ENCODE peak calls at places on chromosome 6, in nine cellular contexts. G is GM12878, N is esophagus muscularis mucosa, F is tibial nerve, H is A549, W is K562, Q is transverse colon, U is ovary, R is stomach. P is an unnamed sample.

GRCh38 chr6:52352239-52353008 is 9.5 kb upstream of the PAQR8 start:
- DNase-seq in U (no peak), Q (peak), F (no peak), R (peak), W (peak), N (no peak), H (peak), G (peak), P (peak)

GRCh38 chr6:44284119-44284518 is 13.9 kb downstream of the TMEM151B start:
- DNase-seq in Q (no peak), U (no peak), F (no peak), H (no peak), N (no peak), W (no peak), G (no peak), R (no peak), P (no peak)

GRCh38 chr6:24401458-24401857 is 1.3 kb upstream of the MRS2 start:
- DNase-seq in G (no peak), N (no peak), Q (no peak), U (no peak), F (no peak), W (no peak), H (no peak), R (no peak), P (no peak)

GRCh38 chr6:19024737-19025136 is 637.6 kb downstream of the RNF144B start:
- DNase-seq in Q (no peak), G (no peak), R (no peak), H (peak), U (no peak), F (no peak), W (no peak), N (no peak), P (no peak)

GRCh38 chr6:3209114-3210023 is 18.1 kb downstream of the TUBB2B start:
- DNase-seq in Q (no peak), H (peak), R (peak), W (peak), U (no peak), F (no peak), G (peak), N (no peak), P (peak)

GRCh38 chr6:55445648-55446204 is 118.5 kb downstream of the GFRAL start:
- DNase-seq in G (peak), N (no peak), W (no peak), H (no peak), R (no peak), F (no peak), U (no peak), Q (no peak), P (no peak)

GRCh38 chr6:25137497-25137896 is 141.7 kb upstream of the CARMIL1 start:
- DNase-seq in R (no peak), F (no peak), Q (no peak), N (no peak), U (no peak), W (no peak), H (no peak), G (no peak), P (no peak)

GRCh38 chr6:14776307-14776706 is 469.6 kb upstream of the JARID2 start:
- DNase-seq in R (no peak), N (no peak), G (no peak), F (no peak), Q (no peak), W (no peak), H (no peak), U (no peak), P (no peak)

GRCh38 chr6:72621243-72622093 is at the start of gene KCNQ5:
- DNase-seq in R (no peak), G (no peak), H (peak), W (peak), F (no peak), N (no peak), Q (peak), U (no peak), P (peak)

GRCh38 chr6:68343901-68344300 is 291.2 kb upstream of the ADGRB3 start:
- DNase-seq in N (no peak), R (no peak), Q (no peak), U (no peak), H (peak), F (no peak), G (no peak), W (peak), P (no peak)

GRCh38 chr6:43451348-43451747 is 4.0 kb downstream of the DLK2 start:
- DNase-seq in N (no peak), F (no peak), Q (no peak), G (no peak), R (no peak), U (no peak), W (no peak), H (no peak), P (no peak)

GRCh38 chr6:163766936-163767335 is 352.4 kb downstream of the QKI start:
- DNase-seq in R (no peak), W (no peak), H (no peak), G (no peak), N (no peak), U (no peak), Q (no peak), F (no peak), P (no peak)

GRCh38 chr6:150373260-150373701 is 4.5 kb downstream of the IYD start:
- DNase-seq in Q (no peak), N (peak), G (no peak), F (no peak), U (no peak), W (no peak), H (no peak), R (no peak), P (no peak)

GRCh38 chr6:116431964-116432595 is 29.1 kb upstream of the CALHM6 start:
- DNase-seq in G (no peak), H (no peak), U (no peak), W (no peak), R (no peak), Q (no peak), F (no peak), N (no peak), P (no peak)

GRCh38 chr6:145087034-145087433 is 648.3 kb downstream of the EPM2A start:
- DNase-seq in U (no peak), W (no peak), R (no peak), G (no peak), N (no peak), F (no peak), H (no peak), Q (no peak), P (no peak)

GRCh38 chr6:90399970-90400369 is 103.3 kb upstream of the BACH2 start:
- DNase-seq in G (no peak), H (no peak), F (no peak), R (no peak), W (no peak), Q (no peak), N (no peak), U (no peak), P (no peak)

DNA sequence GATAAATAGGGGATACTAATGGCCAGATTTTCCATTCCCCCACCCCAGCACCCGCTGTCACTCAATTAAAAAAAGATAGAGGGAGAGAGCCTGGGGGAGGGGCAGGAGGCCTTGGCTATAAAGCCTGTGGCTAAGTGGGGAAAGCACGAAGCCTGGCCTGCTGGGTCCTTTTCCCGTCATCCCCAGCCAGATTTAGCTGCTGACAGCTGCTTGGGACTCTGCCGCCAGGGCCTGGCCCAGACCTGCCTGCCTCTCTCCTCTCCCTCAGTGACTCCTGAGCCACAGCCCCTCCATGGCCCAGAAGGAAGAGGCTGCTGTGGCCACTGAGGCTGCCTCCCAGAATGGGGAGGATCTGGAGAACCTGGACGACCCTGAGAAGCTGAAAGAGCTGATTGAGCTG is at the start of gene APOBEC2:
- DNase-seq in R (no peak), U (no peak), H (no peak), N (no peak), W (no peak), Q (no peak), G (no peak), F (no peak), P (no peak)
- TF ChIP-seq EP300 in R (no peak), U (no peak), H (no peak), N (no peak), W (no peak), Q (no peak), G (no peak), F (no peak), P (no peak)

DNA sequence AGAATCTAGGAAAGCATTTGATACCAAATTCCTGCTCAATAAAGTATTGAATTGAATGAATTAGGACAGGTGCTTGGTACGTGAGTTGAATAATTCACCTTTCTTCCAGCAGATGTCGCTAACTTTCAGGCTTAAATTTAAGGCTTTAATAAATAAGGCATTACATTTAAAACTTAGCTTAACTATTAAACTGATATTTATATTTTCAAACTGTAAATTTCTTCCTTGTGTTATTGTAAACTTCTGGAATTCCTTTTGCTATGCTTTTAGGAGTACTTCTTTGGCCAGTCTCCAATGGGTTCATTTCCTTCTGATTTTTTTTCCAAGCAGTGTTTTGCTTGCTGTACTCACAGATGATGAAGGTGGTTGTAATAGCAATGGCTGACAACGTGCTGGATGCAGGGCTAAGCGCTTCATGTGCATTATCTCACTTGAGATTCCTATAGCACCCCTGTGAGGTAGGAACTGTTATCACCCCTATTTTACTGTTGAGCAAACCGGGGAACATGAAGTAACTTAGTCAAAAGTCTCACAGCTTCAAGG is 71.3 kb upstream of the SLC2A12 start:
- DNase-seq in N (no peak), R (no peak), U (no peak), W (no peak), H (peak), F (no peak), G (peak), Q (no peak), P (no peak)
- TF ChIP-seq EP300 in N (no peak), R (no peak), U (no peak), W (peak), H (no peak), F (no peak), G (no peak), Q (no peak), P (no peak)

GRCh38 chr6:152372945-152373344 is 264.2 kb downstream of the SYNE1 start:
- DNase-seq in W (no peak), U (no peak), H (no peak), G (no peak), Q (no peak), R (no peak), N (no peak), F (no peak), P (no peak)

GRCh38 chr6:152371775-152372174 is 265.4 kb downstream of the SYNE1 start:
- DNase-seq in W (no peak), R (no peak), G (no peak), N (no peak), H (no peak), Q (no peak), U (no peak), F (no peak), P (no peak)

GRCh38 chr6:152364846-152365245 is 272.3 kb downstream of the SYNE1 start:
- DNase-seq in W (no peak), Q (no peak), N (no peak), F (no peak), R (no peak), U (no peak), H (no peak), G (no peak), P (no peak)

GRCh38 chr6:152368761-152369624 is 268.2 kb downstream of the SYNE1 start:
- DNase-seq in U (peak), W (no peak), H (no peak), F (no peak), G (no peak), R (peak), Q (peak), N (no peak), P (no peak)
- TF ChIP-seq EP300 in U (no peak), W (no peak), H (no peak), F (no peak), G (no peak), R (no peak), Q (no peak), N (no peak), P (no peak)

GRCh38 chr6:12537389-12537788 is 179.2 kb upstream of the PHACTR1 start:
- DNase-seq in U (no peak), W (no peak), G (no peak), N (no peak), R (no peak), Q (no peak), H (no peak), F (no peak), P (no peak)

GRCh38 chr6:12535915-12536314 is 180.7 kb upstream of the PHACTR1 start:
- DNase-seq in W (no peak), U (no peak), F (no peak), Q (no peak), H (no peak), R (no peak), G (no peak), N (no peak), P (no peak)

GRCh38 chr6:12536416-12536815 is 180.2 kb upstream of the PHACTR1 start:
- DNase-seq in R (no peak), N (no peak), G (no peak), U (no peak), Q (no peak), F (no peak), H (no peak), W (no peak), P (no peak)

GRCh38 chr6:12534454-12534853 is 182.1 kb upstream of the PHACTR1 start:
- DNase-seq in F (no peak), G (no peak), U (no peak), Q (no peak), N (no peak), W (no peak), H (no peak), R (no peak), P (no peak)

GRCh38 chr6:12538881-12539357 is 177.6 kb upstream of the PHACTR1 start:
- DNase-seq in N (no peak), H (no peak), G (no peak), U (peak), Q (no peak), F (peak), R (peak), W (no peak), P (peak)
- TF ChIP-seq EP300 in N (no peak), H (no peak), G (no peak), U (no peak), Q (no peak), F (no peak), R (no peak), W (no peak), P (no peak)

GRCh38 chr6:109783245-109783990 is 92.3 kb downstream of the FIG4 start:
- DNase-seq in G (no peak), U (no peak), F (no peak), W (peak), R (no peak), H (no peak), N (no peak), Q (no peak), P (no peak)
- TF ChIP-seq EP300 in G (no peak), U (no peak), F (no peak), W (no peak), R (no peak), H (no peak), N (no peak), Q (no peak), P (no peak)

DNA sequence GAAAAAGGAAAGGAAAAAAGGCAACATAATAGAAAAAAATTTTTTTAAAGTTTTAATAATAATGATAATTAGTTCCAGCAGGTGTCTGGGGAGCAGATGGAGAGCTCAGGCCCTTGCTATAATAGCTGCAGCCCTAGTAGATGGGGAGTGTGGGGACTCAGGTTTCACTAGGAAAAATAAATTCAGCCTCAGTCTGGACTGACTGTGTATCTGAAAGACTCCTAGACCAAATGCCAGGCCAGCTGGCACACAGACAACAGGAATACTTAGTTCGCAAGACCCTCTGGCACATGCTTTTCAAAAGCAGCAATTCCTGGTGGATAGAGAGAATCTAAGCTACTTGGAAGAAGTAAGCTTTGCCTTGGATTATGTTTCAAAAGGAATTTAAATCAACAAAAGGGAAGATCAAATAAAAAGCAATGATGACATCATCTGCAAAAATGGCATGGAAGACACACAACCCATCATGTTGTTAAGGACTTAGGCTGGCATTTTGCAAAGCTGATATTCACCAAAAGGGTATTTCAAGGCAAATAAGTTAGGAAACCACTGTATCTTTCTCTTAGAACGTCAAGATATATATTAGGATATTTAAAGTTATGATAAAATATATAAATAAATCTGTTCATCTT is 107.8 kb downstream of the RNGTT start:
- DNase-seq in W (no peak), G (no peak), U (no peak), F (no peak), Q (no peak), H (no peak), R (no peak), N (no peak), P (no peak)
- TF ChIP-seq EP300 in W (no peak), G (no peak), U (no peak), F (no peak), Q (no peak), H (no peak), R (no peak), N (no peak), P (no peak)

GRCh38 chr6:152983637-152984386 is 971 bp upstream of the FBXO5 start:
- DNase-seq in U (peak), H (peak), F (peak), Q (peak), R (peak), N (peak), W (peak), G (peak), P (peak)
- TF ChIP-seq EP300 in U (no peak), H (no peak), F (no peak), Q (no peak), R (no peak), N (no peak), W (peak), G (no peak), P (no peak)

DNA sequence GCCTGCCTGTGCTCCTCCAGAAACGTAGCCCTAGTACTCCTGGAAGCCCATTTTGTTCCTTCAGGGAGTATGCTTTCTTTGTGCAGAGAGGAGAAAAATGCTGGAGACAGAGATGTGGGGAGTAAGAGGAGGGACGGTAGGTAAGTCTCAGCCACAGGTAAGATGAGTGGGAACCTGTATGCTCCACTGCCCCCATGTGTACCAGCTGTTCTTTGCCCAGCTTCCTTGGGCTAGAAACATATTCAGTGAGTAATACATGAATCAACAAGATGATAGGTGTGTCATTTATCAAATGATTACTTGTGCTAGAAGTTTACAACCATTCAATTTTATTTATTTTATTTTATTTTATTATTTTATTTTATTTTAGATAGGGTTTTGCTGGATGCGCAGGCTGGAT is 13.6 kb upstream of the CEP85L start:
- DNase-seq in G (no peak), H (no peak), F (no peak), W (no peak), N (no peak), R (no peak), Q (no peak), U (no peak), P (no peak)
- TF ChIP-seq EP300 in G (no peak), H (no peak), F (no peak), W (no peak), N (no peak), R (no peak), Q (no peak), U (no peak), P (no peak)

GRCh38 chr6:105594821-105595220 is 191.9 kb upstream of the PREP start:
- DNase-seq in R (no peak), G (no peak), W (no peak), N (no peak), U (no peak), Q (no peak), F (no peak), H (no peak), P (no peak)

GRCh38 chr6:105593056-105593455 is 190.2 kb upstream of the PREP start:
- DNase-seq in N (no peak), Q (no peak), F (no peak), U (no peak), W (no peak), R (no peak), H (no peak), G (no peak), P (no peak)

GRCh38 chr6:105592329-105592728 is 189.4 kb upstream of the PREP start:
- DNase-seq in G (no peak), R (no peak), F (no peak), N (no peak), W (no peak), H (peak), Q (no peak), U (no peak), P (no peak)

GRCh38 chr6:105594272-105594671 is 191.4 kb upstream of the PREP start:
- DNase-seq in H (no peak), F (no peak), W (no peak), N (no peak), G (no peak), Q (no peak), R (no peak), U (no peak), P (no peak)

DNA sequence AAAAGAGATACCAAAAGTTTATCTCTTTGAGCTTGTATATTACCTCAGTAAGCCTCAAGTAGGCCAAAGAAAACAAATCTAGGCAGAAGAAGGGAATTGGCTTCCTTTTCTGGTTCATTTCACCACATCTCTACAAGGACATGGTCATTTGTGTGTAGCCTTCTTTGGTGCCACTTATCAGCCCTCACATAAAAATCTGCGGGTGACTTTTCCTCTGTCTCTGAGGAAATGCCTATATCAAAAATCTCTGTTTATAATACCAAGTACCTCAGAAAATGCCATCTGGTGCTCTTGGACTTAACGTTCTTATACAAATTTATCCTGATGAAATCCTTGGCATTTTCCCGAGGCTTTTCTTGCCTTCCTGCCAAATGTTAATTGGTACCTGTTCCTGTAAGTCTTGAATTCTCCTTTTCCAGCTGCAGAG is 190.9 kb upstream of the PREP start:
- DNase-seq in R (no peak), G (no peak), U (no peak), W (no peak), Q (no peak), F (no peak), N (no peak), H (no peak), P (no peak)
- TF ChIP-seq EP300 in R (no peak), G (no peak), U (no peak), W (no peak), Q (no peak), F (no peak), N (peak), H (no peak), P (no peak)